ENCODE peak calls at places on chromosome 6, in seven cellular contexts. T, Q, G, A, X, W and Z are unnamed samples.

GRCh38 chr6:87274660-87275273 is 47.6 kb upstream of the SMIM8 start:
- DNase-seq in T (no peak), Q (no peak), G (no peak), X (no peak), W (no peak), A (no peak), Z (peak)

GRCh38 chr6:15894973-15895858 is 232.4 kb upstream of the DTNBP1 start:
- DNase-seq in A (no peak), T (no peak), W (no peak), X (no peak), Q (no peak), G (no peak), Z (no peak)

GRCh38 chr6:150514806-150515362 is 84.8 kb upstream of the PLEKHG1 start:
- DNase-seq in W (no peak), Q (no peak), X (peak), A (no peak), T (no peak), G (no peak), Z (no peak)

GRCh38 chr6:106547961-106548453 is 81.3 kb downstream of the RTN4IP1 start:
- DNase-seq in W (no peak), Q (no peak), G (no peak), A (no peak), T (no peak), X (no peak), Z (no peak)

GRCh38 chr6:151494235-151494950 is 576 bp downstream of the CCDC170 start:
- DNase-seq in X (no peak), A (peak), W (peak), Q (peak), G (peak), T (no peak), Z (peak)

GRCh38 chr6:91462236-91462635 is 875.4 kb upstream of the MAP3K7 start:
- DNase-seq in G (no peak), Q (no peak), X (no peak), T (no peak), A (no peak), W (no peak), Z (no peak)

GRCh38 chr6:163226181-163226835 is 188.2 kb upstream of the QKI start:
- DNase-seq in G (no peak), T (no peak), Q (no peak), A (no peak), X (no peak), W (no peak), Z (no peak)

GRCh38 chr6:108118791-108119211 is 44.3 kb upstream of the OSTM1 start:
- DNase-seq in X (no peak), W (no peak), G (no peak), A (no peak), T (no peak), Q (no peak), Z (no peak)

GRCh38 chr6:34447915-34448314 is 18.0 kb upstream of the PACSIN1 start:
- DNase-seq in A (no peak), G (no peak), T (no peak), X (peak), W (no peak), Q (no peak), Z (no peak)

GRCh38 chr6:83824388-83824801 is 28.8 kb upstream of the RIPPLY2 start:
- DNase-seq in W (no peak), Q (no peak), G (no peak), A (no peak), T (no peak), X (no peak), Z (no peak)

GRCh38 chr6:148225871-148226270 is 116.8 kb upstream of the SASH1 start:
- DNase-seq in A (no peak), W (no peak), G (no peak), X (no peak), Q (no peak), T (no peak), Z (no peak)

GRCh38 chr6:142897659-142898058 is 47.3 kb downstream of the HIVEP2 start:
- DNase-seq in W (no peak), G (no peak), X (no peak), A (no peak), T (no peak), Q (no peak), Z (no peak)

GRCh38 chr6:13101409-13101808 is 226.9 kb downstream of the TBC1D7 start:
- DNase-seq in T (no peak), A (no peak), W (no peak), G (no peak), Q (no peak), X (no peak), Z (no peak)

GRCh38 chr6:16947461-16948159 is 154.2 kb upstream of the STMND1 start:
- DNase-seq in Q (peak), T (no peak), X (no peak), W (no peak), G (no peak), A (no peak), Z (peak)

GRCh38 chr6:6596529-6596928 is 8.0 kb downstream of the LY86 start:
- DNase-seq in X (no peak), Q (no peak), G (no peak), W (no peak), T (no peak), A (no peak), Z (peak)

GRCh38 chr6:132399376-132400074 is 1.8 kb downstream of the MOXD1 start:
- DNase-seq in X (no peak), T (no peak), G (no peak), A (no peak), W (no peak), Q (no peak), Z (no peak)

GRCh38 chr6:29676981-29677601 is 3.9 kb downstream of the ZFP57 start:
- DNase-seq in X (peak), T (no peak), W (no peak), G (no peak), Q (no peak), A (no peak), Z (no peak)

GRCh38 chr6:38427492-38428210 is 212.1 kb downstream of the BTBD9 start:
- DNase-seq in Q (no peak), G (no peak), T (no peak), X (no peak), W (no peak), A (no peak), Z (no peak)

GRCh38 chr6:107801195-107801594 is 22.9 kb downstream of the SCML4 start:
- DNase-seq in T (no peak), G (no peak), W (no peak), A (no peak), X (no peak), Q (no peak), Z (no peak)

GRCh38 chr6:170047813-170048212 is 243.1 kb downstream of the DLL1 start:
- DNase-seq in G (no peak), X (no peak), A (no peak), Q (no peak), W (no peak), T (no peak), Z (no peak)

GRCh38 chr6:85670573-85670972 is 27.9 kb upstream of the SYNCRIP start:
- DNase-seq in W (no peak), T (no peak), G (no peak), X (peak), A (no peak), Q (peak), Z (no peak)

GRCh38 chr6:13454286-13455221 is 32.8 kb downstream of the GFOD1 start:
- DNase-seq in G (peak), X (peak), T (peak), A (peak), Q (no peak), W (peak), Z (peak)

GRCh38 chr6:32148289-32148688 is 3.5 kb downstream of the PRRT1 start:
- DNase-seq in G (no peak), T (no peak), Q (no peak), W (no peak), A (no peak), X (no peak), Z (no peak)

GRCh38 chr6:100554228-100554627 is 89.5 kb upstream of the SIM1 start:
- DNase-seq in A (no peak), Q (no peak), W (no peak), T (no peak), G (no peak), X (no peak), Z (peak)

GRCh38 chr6:149763866-149764265 is 14.3 kb downstream of the PCMT1 start:
- DNase-seq in G (no peak), Q (no peak), X (no peak), W (no peak), T (no peak), A (no peak), Z (no peak)

GRCh38 chr6:17709476-17709875 is 2.8 kb upstream of the NUP153 start:
- DNase-seq in T (no peak), Q (no peak), W (no peak), X (no peak), A (no peak), G (no peak), Z (no peak)

GRCh38 chr6:42407379-42407778 is 44.3 kb downstream of the TRERF1 start:
- DNase-seq in A (no peak), X (no peak), W (no peak), T (no peak), Q (no peak), G (no peak), Z (no peak)

GRCh38 chr6:149200282-149200936 is 117.1 kb upstream of the TAB2 start:
- DNase-seq in Q (no peak), W (no peak), T (no peak), A (no peak), X (no peak), G (no peak), Z (no peak)

GRCh38 chr6:34587325-34587724 is 31.2 kb upstream of the SPDEF start:
- DNase-seq in X (no peak), Q (no peak), A (no peak), T (no peak), W (no peak), G (no peak), Z (no peak)

GRCh38 chr6:158026054-158026900 is 44.6 kb downstream of the SYNJ2 start:
- DNase-seq in A (peak), W (peak), G (peak), Q (peak), X (peak), T (peak), Z (peak)

GRCh38 chr6:33392979-33393378 is 1.4 kb downstream of the KIFC1 start:
- DNase-seq in W (no peak), A (no peak), T (no peak), Q (no peak), G (no peak), X (no peak), Z (no peak)

GRCh38 chr6:2850480-2851150 is 9.0 kb upstream of the SERPINB1 start:
- DNase-seq in T (no peak), X (no peak), W (no peak), A (no peak), G (no peak), Q (no peak), Z (peak)

GRCh38 chr6:156175971-156176421 is 601.2 kb upstream of the ARID1B start:
- DNase-seq in A (no peak), X (peak), W (no peak), Q (no peak), T (no peak), G (no peak), Z (peak)

GRCh38 chr6:83873869-83874268 is 14.4 kb downstream of the CYB5R4 start:
- DNase-seq in T (no peak), A (no peak), G (no peak), X (no peak), Q (no peak), W (no peak), Z (no peak)